ENCODE peak calls at places on chromosomes 5 and 9, in six cellular contexts. L, O, N, W, Y and C are unnamed samples.

GRCh38 chr5:41445937-41446563 is 64.4 kb downstream of the PLCXD3 start:
- DNase-seq in L (no peak), O (peak; percentile 8), N (no peak), W (peak; percentile 21), Y (no peak), C (no peak)

GRCh38 chr9:121620777-121621437 is 30.5 kb upstream of the DAB2IP start:
- DNase-seq in L (no peak), O (no peak), N (no peak), W (no peak), Y (peak; percentile 5), C (no peak)

GRCh38 chr5:60586307-60586901 is 113.6 kb downstream of the DEPDC1B start:
- DNase-seq in L (no peak), O (no peak), N (no peak), W (no peak), Y (no peak), C (no peak)

GRCh38 chr5:122392844-122393243 is 80.8 kb downstream of the SNCAIP start:
- DNase-seq in L (peak; percentile 15), O (peak; percentile 25), N (no peak), W (no peak), Y (no peak), C (no peak)

GRCh38 chr9:125867752-125868400 is 120.7 kb downstream of the PBX3 start:
- DNase-seq in L (no peak), O (no peak), N (no peak), W (no peak), Y (no peak), C (no peak)

GRCh38 chr5:126998201-126998631 is 32.1 kb downstream of the MARCHF3 start:
- DNase-seq in L (no peak), O (peak; percentile 11), N (no peak), W (no peak), Y (no peak), C (no peak)

GRCh38 chr9:120894404-120895226 is 17.6 kb upstream of the PHF19 start:
- DNase-seq in L (no peak), O (no peak), N (peak; percentile 87), W (peak; percentile 77), Y (no peak), C (peak; percentile 74)

GRCh38 chr5:156036640-156037039 is 290.3 kb upstream of the SGCD start:
- DNase-seq in L (no peak), O (peak; percentile 52), N (no peak), W (no peak), Y (no peak), C (no peak)

GRCh38 chr9:127903557-127904475 is 4.4 kb upstream of the ST6GALNAC6 start:
- DNase-seq in L (no peak), O (no peak), N (peak; percentile 90), W (peak; percentile 92), Y (no peak), C (peak; percentile 89)

GRCh38 chr5:172113036-172113435 is 75.0 kb downstream of the STK10 start:
- DNase-seq in L (no peak), O (no peak), N (peak; percentile 79), W (no peak), Y (peak; percentile 79), C (no peak)

GRCh38 chr9:78614892-78615291 is 318.0 kb downstream of the PSAT1 start:
- DNase-seq in L (no peak), O (no peak), N (no peak), W (no peak), Y (no peak), C (no peak)

GRCh38 chr5:176724472-176724871 is 77.2 kb downstream of the TSPAN17 start:
- DNase-seq in L (no peak), O (no peak), N (no peak), W (no peak), Y (no peak), C (no peak)

GRCh38 chr5:96664669-96665068 is 2.5 kb downstream of the CAST start:
- DNase-seq in L (no peak), O (no peak), N (no peak), W (no peak), Y (no peak), C (no peak)

GRCh38 chr5:67971223-67971830 is 244.2 kb upstream of the PIK3R1 start:
- DNase-seq in L (no peak), O (peak; percentile 71), N (no peak), W (no peak), Y (peak; percentile 83), C (peak; percentile 65)

GRCh38 chr5:1325870-1326546 is 18.9 kb downstream of the CLPTM1L start:
- DNase-seq in L (no peak), O (peak; percentile 63), N (no peak), W (no peak), Y (no peak), C (no peak)

GRCh38 chr9:20297646-20298084 is 324.6 kb downstream of the MLLT3 start:
- DNase-seq in L (no peak), O (no peak), N (no peak), W (no peak), Y (no peak), C (no peak)